ENCODE peak calls at places on chromosomes 4 and X, in four cellular contexts. A is H9, V is PC-3, U is Karpas-422. J is an unnamed sample. For H4K20me1, the result is how much of the 10 kb centered on the place peaks cover.

GRCh38 chrX:51851507-51852085 is 41.8 kb upstream of the MAGED1 start:
- DNase-seq in U (no peak), V (peak), A (no peak), J (peak)

GRCh38 chr4:185730387-185730786 is 81.6 kb downstream of the SORBS2 start:
- DNase-seq in U (peak), V (no peak), A (no peak), J (peak)

GRCh38 chr4:25919676-25920075 is 5.7 kb downstream of the SMIM20 start:
- DNase-seq in A (no peak), V (no peak), U (no peak), J (no peak)

GRCh38 chr4:8188085-8188484 is 11.0 kb upstream of the SH3TC1 start:
- DNase-seq in U (no peak), V (peak), A (no peak), J (no peak)

GRCh38 chr4:67593741-67594175 is 35.2 kb downstream of the STAP1 start:
- DNase-seq in A (no peak), V (no peak), U (no peak), J (no peak)

GRCh38 chrX:36974896-36975295 is 33.3 kb upstream of the FAM47C start:
- DNase-seq in U (no peak), A (no peak), V (no peak), J (no peak)

GRCh38 chr4:4820264-4820663 is 39.2 kb upstream of the MSX1 start:
- DNase-seq in U (no peak), V (no peak), A (no peak), J (no peak)

GRCh38 chr4:1137850-1138249 is 24.5 kb upstream of the RNF212 start:
- DNase-seq in U (no peak), V (no peak), A (no peak), J (no peak)

GRCh38 chr4:40702800-40703151 is 47.0 kb upstream of the NSUN7 start:
- DNase-seq in V (peak), U (no peak), A (no peak), J (no peak)

GRCh38 chr4:133143775-133144430 is 5.2 kb upstream of the PCDH10 start:
- DNase-seq in U (no peak), A (no peak), V (no peak), J (no peak)

GRCh38 chrX:103927030-103927429 is 35.4 kb upstream of the TMSB15B start:
- DNase-seq in A (no peak), V (no peak), U (peak), J (no peak)

GRCh38 chr4:164890691-164891090 is 13.7 kb downstream of the APELA start:
- DNase-seq in A (no peak), U (peak), V (no peak), J (no peak)

GRCh38 chrX:33133320-33133719 is 78.0 kb downstream of the DMD start:
- DNase-seq in U (no peak), A (no peak), V (no peak), J (no peak)

GRCh38 chr4:164095313-164096110 is 601.0 kb downstream of the TMA16 start:
- DNase-seq in U (no peak), A (no peak), V (no peak), J (no peak)

GRCh38 chr4:182085051-182085480 is 158.1 kb upstream of the TENM3 start:
- DNase-seq in V (no peak), U (no peak), A (no peak), J (no peak)

GRCh38 chr4:76306882-76307669 is 543 bp downstream of the STBD1 start:
- DNase-seq in U (no peak), V (peak), A (peak), J (peak)

GRCh38 chr4:80431203-80431602 is 95.7 kb downstream of the CFAP299 start:
- DNase-seq in U (no peak), V (no peak), A (no peak), J (no peak)

GRCh38 chr4:108694423-108694822 is 44.0 kb downstream of the OSTC start:
- DNase-seq in A (no peak), V (no peak), U (no peak), J (no peak)

GRCh38 chr4:151099976-151100417 is 569 bp downstream of the RPS3A start:
- DNase-seq in U (peak), A (no peak), V (no peak), J (no peak)

GRCh38 chr4:151098191-151098590 is 1.2 kb upstream of the RPS3A start:
- DNase-seq in V (no peak), U (no peak), A (no peak), J (no peak)

GRCh38 chr4:151095142-151095541 is 4.3 kb upstream of the RPS3A start:
- DNase-seq in V (no peak), A (no peak), U (no peak), J (no peak)

GRCh38 chr4:151099226-151099975 is at the start of gene RPS3A:
- DNase-seq in A (peak), V (peak), U (peak), J (peak)

DNA sequence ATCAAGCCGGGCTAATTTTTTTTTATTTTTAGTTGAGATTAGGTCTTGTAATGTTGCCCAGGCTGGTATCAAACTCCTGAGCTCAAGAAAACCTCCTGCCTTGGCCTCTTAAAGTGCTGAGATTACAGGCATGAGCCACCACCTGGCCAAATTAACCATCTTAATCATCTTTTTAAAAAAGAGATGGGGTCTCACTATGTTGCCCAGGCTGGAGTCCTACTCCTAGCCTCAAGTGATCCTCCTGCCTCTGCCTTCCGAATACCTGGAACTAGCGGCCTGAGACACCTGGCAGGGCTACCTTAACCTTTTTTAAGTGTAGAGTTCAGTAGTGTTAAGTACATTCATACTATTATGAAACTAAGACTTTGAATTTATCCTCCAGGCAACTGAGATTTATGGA is 1.7 kb upstream of the RPS3A start:
- DNase-seq in A (no peak), V (no peak), U (no peak), J (no peak)
- H3K27ac ChIP-seq in A (no peak), V (no peak), U (no peak), J (no peak)

GRCh38 chr4:174037631-174038030 is 245.8 kb downstream of the FBXO8 start:
- DNase-seq in A (no peak), V (no peak), U (no peak), J (no peak)

GRCh38 chr4:174041555-174042110 is 241.8 kb downstream of the FBXO8 start:
- DNase-seq in V (no peak), U (no peak), A (no peak), J (no peak)

GRCh38 chr4:174038481-174038880 is 245.0 kb downstream of the FBXO8 start:
- DNase-seq in V (no peak), A (no peak), U (no peak), J (no peak)

GRCh38 chr4:174037049-174037448 is 246.4 kb downstream of the FBXO8 start:
- DNase-seq in V (no peak), U (no peak), A (no peak), J (no peak)

DNA sequence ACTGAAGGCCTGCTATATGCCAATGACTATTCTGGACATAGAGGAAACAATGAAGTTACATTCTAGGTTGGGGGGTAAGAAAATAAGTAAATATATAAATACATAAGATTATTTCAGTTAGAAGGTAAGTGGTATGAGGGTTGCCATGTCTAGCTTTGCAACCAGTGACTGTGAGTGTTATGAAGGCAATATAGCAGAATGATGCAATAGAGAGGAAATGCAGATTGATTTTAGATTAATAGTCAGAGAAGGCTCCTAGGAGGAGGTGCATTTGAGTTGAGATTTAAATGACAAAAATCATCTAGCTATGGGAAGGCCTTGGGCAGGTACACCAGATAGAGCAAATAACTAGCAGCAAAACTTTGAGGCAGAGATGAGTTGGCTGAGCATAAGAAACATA is 243.2 kb downstream of the FBXO8 start:
- DNase-seq in A (no peak), U (no peak), V (no peak), J (no peak)
- H4K20me1 ChIP-seq in A (under half), U (under half), V (under half), J (under half)

DNA sequence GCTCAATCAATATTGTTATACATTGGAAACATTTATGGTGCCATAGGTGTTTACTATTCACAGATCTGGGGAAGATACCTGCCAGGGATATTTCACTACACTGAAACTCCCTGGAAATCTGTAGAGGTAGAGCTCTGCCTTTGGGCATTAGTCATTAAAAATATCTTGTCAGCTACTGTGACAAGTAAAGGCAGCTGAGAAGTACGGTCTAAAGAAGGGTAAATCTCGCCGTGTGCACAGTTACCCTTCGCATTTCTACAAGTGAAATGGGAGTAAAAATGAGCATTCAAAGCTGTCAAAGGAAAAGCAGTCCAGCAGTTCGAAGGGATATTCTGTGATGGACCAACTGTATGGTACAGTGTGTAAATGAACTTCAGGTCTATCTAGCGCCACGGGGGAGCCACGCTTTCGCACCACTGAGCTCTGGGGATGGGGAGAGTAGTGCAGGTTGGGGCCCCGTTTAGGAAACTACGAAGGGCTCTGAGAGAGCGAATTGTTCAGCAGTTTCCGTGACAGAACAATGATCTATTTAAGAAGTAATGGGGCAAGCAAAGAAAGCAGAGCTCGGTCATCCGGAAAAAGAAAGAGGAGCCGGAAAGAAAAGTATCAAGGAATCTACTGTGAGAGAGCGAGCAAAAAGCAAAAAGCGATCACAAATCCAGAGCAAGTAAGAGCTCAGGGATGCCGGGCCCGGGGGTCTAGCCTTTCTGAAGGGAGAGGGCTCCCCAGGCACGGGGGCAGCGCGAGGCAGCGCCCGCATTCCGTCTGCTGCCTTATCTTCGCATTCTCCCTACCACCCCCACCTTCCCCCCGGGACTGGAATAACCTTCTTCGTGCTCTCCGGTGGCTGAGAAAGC is 646 bp downstream of the TIGD4 start:
- DNase-seq in U (peak), A (no peak), V (peak), J (peak)
- H3K27ac ChIP-seq in U (peak), A (peak), V (no peak), J (peak)

DNA sequence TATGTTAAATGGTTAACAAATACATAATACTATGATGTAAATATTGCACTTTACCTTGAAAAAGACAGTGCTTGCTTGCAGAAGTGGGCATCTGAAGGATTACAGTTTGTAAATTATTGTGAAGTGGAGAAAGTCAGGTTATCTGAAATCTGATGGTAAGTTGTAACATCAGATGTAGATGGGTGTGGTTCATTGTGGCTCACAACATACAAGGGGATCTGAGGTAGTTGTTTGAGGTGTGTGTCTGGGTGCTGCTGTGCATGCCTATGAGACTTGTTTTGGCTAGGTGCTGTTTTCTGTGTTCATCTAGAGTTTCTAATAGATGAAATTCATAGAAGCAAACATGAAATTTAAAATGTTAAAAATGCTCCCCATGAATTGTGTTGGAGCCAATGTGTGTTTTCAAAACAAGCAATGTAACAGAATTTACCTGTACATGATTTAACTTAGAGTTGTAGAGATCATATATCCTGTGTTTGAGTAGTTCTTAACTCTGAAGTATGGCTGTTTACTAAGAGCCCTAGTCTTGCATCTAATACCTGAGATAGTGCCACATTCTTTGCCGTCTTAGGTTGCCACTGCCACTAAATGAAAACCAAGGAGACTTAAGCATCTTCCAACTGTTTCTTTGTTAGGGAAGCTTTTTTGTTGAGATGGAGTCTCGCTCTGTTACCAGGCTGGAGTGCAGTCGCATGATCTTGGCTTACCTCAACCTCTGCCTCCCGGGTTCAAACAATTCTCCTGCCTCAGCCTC is 11.9 kb upstream of the NDUFC1 start:
- DNase-seq in A (no peak), V (no peak), U (no peak), J (no peak)
- H4K20me1 ChIP-seq in A (under half), V (half or more), U (under half), J (under half)

GRCh38 chrX:71913156-71913950 is 2.7 kb downstream of the NHSL2 start:
- DNase-seq in U (no peak), A (no peak), V (no peak), J (no peak)
- H3K27ac ChIP-seq in U (no peak), A (no peak), V (no peak), J (no peak)

DNA sequence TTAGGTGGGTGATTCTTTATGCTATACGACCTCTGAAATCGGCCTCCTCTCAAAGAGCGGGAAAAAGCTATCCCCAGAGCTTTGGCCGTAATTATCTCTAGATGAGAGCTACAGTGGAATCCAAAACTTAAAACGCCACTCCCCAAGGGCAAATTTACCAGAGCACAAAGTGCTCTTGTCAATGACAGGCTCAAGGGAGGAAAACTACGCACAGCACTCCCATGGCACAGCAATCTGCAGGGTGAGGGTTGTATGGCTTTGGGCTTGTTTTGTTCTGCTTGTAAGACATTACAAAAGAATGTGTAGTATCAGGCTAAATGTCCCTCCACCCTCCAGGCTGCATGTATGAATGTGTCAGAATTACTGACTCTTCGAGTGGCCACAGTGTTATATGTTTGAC is 44.0 kb downstream of the ARHGEF6 start:
- DNase-seq in V (no peak), U (no peak), A (no peak), J (no peak)
- H4K20me1 ChIP-seq in V (under half), U (under half), A (under half), J (under half)

GRCh38 chr4:94409947-94410346 is 41.8 kb upstream of the PDLIM5 start:
- DNase-seq in A (no peak), U (peak), V (no peak), J (no peak)

GRCh38 chr4:94412019-94413017 is 39.4 kb upstream of the PDLIM5 start:
- DNase-seq in V (peak), A (no peak), U (no peak), J (no peak)

GRCh38 chr4:94413085-94413685 is 38.6 kb upstream of the PDLIM5 start:
- DNase-seq in U (no peak), V (no peak), A (no peak), J (no peak)

GRCh38 chr4:94410678-94411206 is 41.0 kb upstream of the PDLIM5 start:
- DNase-seq in A (no peak), U (peak), V (peak), J (no peak)

DNA sequence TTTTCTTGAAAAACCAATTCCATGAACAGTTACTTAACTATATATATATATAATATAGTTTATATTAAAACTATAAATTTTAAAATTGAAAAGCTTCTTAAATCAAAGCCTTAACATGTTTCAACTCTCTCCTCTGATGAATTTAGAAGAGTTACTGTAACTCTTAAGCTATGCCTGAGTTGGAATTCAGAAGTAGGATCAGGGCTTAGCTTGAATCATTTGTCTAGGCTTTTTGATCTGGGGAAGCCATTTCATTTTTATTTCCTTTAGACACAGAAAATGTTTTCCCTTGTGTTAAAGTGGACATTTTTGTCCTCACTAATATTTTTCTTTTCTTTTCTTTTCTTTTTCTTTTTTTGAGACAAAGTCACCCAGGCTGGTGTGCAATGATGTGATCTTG is 40.4 kb upstream of the PDLIM5 start:
- DNase-seq in V (no peak), A (no peak), U (peak), J (no peak)
- H3K27ac ChIP-seq in V (no peak), A (no peak), U (no peak), J (no peak)

DNA sequence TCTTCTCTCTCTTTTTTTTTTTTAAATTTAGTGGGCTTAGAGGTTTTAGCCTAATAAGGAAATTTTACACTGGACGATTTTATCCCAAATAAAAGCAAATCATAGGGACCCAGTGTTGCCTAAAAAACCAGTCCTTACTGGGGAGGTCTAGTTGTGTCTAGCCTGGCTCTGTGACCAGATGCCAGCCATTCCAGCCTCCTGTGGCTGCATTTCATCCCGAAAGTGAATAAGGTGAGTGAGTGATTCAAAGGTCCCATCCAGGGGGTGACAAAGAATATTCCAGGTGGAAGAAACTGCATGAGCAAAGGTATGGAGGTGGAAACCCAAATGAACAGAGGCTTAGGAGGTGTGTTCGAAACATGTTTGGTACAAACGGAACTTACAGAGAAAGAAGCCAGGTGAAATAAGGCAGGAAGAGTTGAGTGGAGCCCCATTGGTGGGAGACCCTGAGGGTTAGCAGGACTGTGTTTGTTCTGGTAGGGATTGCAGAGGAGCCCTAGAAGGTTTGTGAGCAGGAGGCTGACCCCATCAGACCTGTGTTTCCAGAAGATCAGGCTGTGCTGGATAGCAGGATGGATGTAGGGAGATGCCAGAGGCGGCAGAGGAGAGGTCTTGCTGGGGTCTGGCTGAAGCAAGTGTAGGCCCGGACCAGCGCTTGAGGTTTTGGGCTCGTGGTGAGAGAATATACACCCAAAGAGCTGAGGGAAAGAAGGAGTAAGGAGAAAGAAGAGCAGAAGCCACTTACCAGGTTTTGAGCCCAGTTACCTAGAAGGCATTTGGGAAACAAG is 31.6 kb downstream of the PTTG2 start:
- DNase-seq in A (no peak), U (no peak), V (no peak), J (no peak)
- H4K20me1 ChIP-seq in A (under half), U (under half), V (under half), J (under half)

DNA sequence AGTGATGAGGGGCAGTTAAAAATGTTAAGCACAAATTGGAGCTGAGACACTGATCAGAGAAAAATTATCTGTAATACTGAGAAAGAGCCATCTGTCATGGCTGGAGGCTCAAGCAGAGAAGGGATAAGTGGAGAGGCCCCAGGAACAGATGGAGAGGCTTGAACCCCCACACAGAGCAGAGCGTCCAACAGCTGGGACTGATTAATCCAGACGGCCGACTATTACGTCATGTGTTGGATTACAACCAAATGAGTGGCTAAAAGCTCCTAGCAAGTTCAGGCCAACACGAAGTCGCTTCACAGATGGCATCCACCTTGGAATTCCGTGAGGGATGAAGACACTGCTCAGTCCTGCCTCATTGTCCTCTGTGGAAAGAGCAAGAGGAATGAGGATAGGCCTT is 57.7 kb upstream of the ATXN3L start:
- DNase-seq in U (no peak), V (no peak), A (no peak), J (no peak)
- H3K27ac ChIP-seq in U (no peak), V (peak), A (no peak), J (no peak)

J was measured in MM.1S.